ENCODE peak calls at places on chromosomes 12 and 14, in nine cellular contexts. A, T, Q, I, M, B, N, R and P are unnamed samples.

GRCh38 chr12:30461011-30461670 is 234.5 kb downstream of the IPO8 start:
- DNase-seq in A (no peak), B (no peak), N (no peak), T (no peak), R (no peak), I (no peak), M (no peak), Q (no peak), P (no peak)

GRCh38 chr12:130131817-130132216 is 30.4 kb upstream of the FZD10 start:
- DNase-seq in R (no peak), A (no peak), M (no peak), Q (no peak), B (no peak), N (no peak), T (no peak), I (no peak), P (no peak)

GRCh38 chr12:22625671-22626251 is 790 bp downstream of the ETNK1 start:
- DNase-seq in R (peak; percentile 81), B (no peak), I (peak; percentile 62), Q (peak; percentile 77), N (peak; percentile 14), T (peak; percentile 9), A (peak; percentile 68), M (peak; percentile 52), P (no peak)

GRCh38 chr14:28771168-28771567 is 4.6 kb downstream of the FOXG1 start:
- DNase-seq in M (no peak), I (no peak), T (no peak), B (no peak), R (no peak), A (no peak), N (no peak), Q (no peak), P (no peak)

GRCh38 chr12:98408681-98409080 is 106.7 kb upstream of the TMPO start:
- DNase-seq in M (no peak), A (no peak), I (no peak), N (no peak), Q (no peak), R (no peak), B (no peak), T (no peak), P (no peak)

GRCh38 chr14:92266216-92266615 is 56.7 kb upstream of the SLC24A4 start:
- DNase-seq in N (no peak), M (no peak), Q (no peak), I (no peak), T (no peak), B (no peak), R (no peak), A (no peak), P (no peak)

GRCh38 chr12:57496822-57497221 is 9.0 kb downstream of the MARS1 start:
- DNase-seq in T (no peak), N (no peak), A (no peak), Q (no peak), I (no peak), M (no peak), B (no peak), R (no peak), P (no peak)

GRCh38 chr12:57187222-57188089 is 29.1 kb upstream of the NXPH4 start:
- DNase-seq in R (no peak), Q (no peak), B (no peak), M (no peak), T (no peak), A (no peak), N (no peak), I (no peak), P (no peak)

GRCh38 chr14:51333901-51334432 is 93.9 kb downstream of the TMX1 start:
- DNase-seq in N (no peak), R (no peak), B (no peak), I (no peak), A (no peak), Q (no peak), T (peak; percentile 58), M (no peak), P (no peak)

GRCh38 chr12:48696626-48697025 is 14.6 kb upstream of the KANSL2 start:
- DNase-seq in B (no peak), R (no peak), N (no peak), Q (no peak), T (no peak), I (no peak), M (no peak), A (no peak), P (no peak)